ENCODE peak calls at places on chromosomes 6 and 20, in nine cellular contexts. W is AG04450, M is ascending aorta, L is psoas muscle, K is brain microvascular endothelial cell, Q is Calu3, T is SK-N-SH, R is progenitor cell of endocrine pancreas, G is GM12865. H is an unnamed sample.

GRCh38 chr20:35369804-35370203 is 42.0 kb downstream of the UQCC1 start:
- DNase-seq in W (peak; percentile 26), M (no peak), L (no peak), K (peak; percentile 61), Q (no peak), T (no peak), R (no peak), G (no peak), H (peak; percentile 32)

GRCh38 chr20:56826971-56827645 is 198.0 kb downstream of the TFAP2C start:
- DNase-seq in W (no peak), M (no peak), L (peak; percentile 24), K (peak; percentile 12), Q (no peak), T (no peak), R (no peak), G (no peak), H (peak; percentile 96)

GRCh38 chr20:24608926-24609667 is 139.7 kb downstream of the SYNDIG1 start:
- DNase-seq in W (no peak), M (no peak), L (no peak), K (no peak), Q (no peak), T (no peak), R (no peak), G (peak; percentile 52), H (peak; percentile 46)

GRCh38 chr20:53386186-53386681 is 207.4 kb downstream of the ZNF217 start:
- DNase-seq in W (no peak), M (no peak), L (no peak), K (no peak), Q (no peak), T (no peak), R (no peak), G (no peak), H (no peak)

GRCh38 chr6:61200444-61200843 is 1085.6 kb downstream of the KHDRBS2 start:
- DNase-seq in W (no peak), M (no peak), L (no peak), K (no peak), Q (no peak), T (no peak), R (no peak), G (no peak), H (no peak)

GRCh38 chr6:165480916-165481315 is 171.5 kb upstream of the C6orf118 start:
- DNase-seq in W (no peak), M (no peak), L (no peak), K (no peak), Q (no peak), T (no peak), R (no peak), G (no peak), H (no peak)

GRCh38 chr20:38021373-38021772 is 11.9 kb downstream of the TTI1 start:
- DNase-seq in W (no peak), M (no peak), L (no peak), K (no peak), Q (no peak), T (no peak), R (no peak), G (no peak), H (no peak)

GRCh38 chr6:150907385-150907784 is 41.9 kb downstream of the MTHFD1L start:
- DNase-seq in W (no peak), M (no peak), L (no peak), K (no peak), Q (no peak), T (no peak), R (no peak), G (no peak), H (no peak)

GRCh38 chr20:37920679-37921322 is 17.9 kb downstream of the VSTM2L start:
- DNase-seq in W (no peak), M (no peak), L (no peak), K (no peak), Q (no peak), T (peak; percentile 75), R (no peak), G (peak; percentile 52), H (no peak)

GRCh38 chr6:97293198-97293696 is 10.2 kb upstream of the MMS22L start:
- DNase-seq in W (no peak), M (no peak), L (no peak), K (no peak), Q (no peak), T (no peak), R (no peak), G (no peak), H (no peak)

GRCh38 chr6:156167289-156168076 is 609.7 kb upstream of the ARID1B start:
- DNase-seq in W (peak; percentile 26), M (no peak), L (no peak), K (peak; percentile 22), Q (no peak), T (no peak), R (no peak), G (no peak), H (no peak)

GRCh38 chr6:157558487-157559200 is 177.7 kb downstream of the ZDHHC14 start:
- DNase-seq in W (no peak), M (no peak), L (no peak), K (no peak), Q (no peak), T (no peak), R (no peak), G (peak; percentile 42), H (no peak)

GRCh38 chr20:18165553-18165952 is 27.9 kb downstream of the KAT14 start:
- DNase-seq in W (no peak), M (no peak), L (no peak), K (peak; percentile 47), Q (no peak), T (no peak), R (no peak), G (no peak), H (no peak)

GRCh38 chr20:62159835-62160234 is 16.3 kb downstream of the SS18L1 start:
- DNase-seq in W (no peak), M (no peak), L (no peak), K (no peak), Q (peak; percentile 72), T (no peak), R (no peak), G (peak; percentile 79), H (no peak)

GRCh38 chr20:51008718-51009117 is 14.2 kb downstream of the KCNG1 start:
- DNase-seq in W (no peak), M (no peak), L (no peak), K (no peak), Q (no peak), T (no peak), R (no peak), G (no peak), H (no peak)

GRCh38 chr6:39347201-39347600 is 24.7 kb upstream of the KCNK16 start:
- DNase-seq in W (no peak), M (no peak), L (no peak), K (no peak), Q (no peak), T (no peak), R (no peak), G (no peak), H (no peak)

GRCh38 chr6:116101298-116101718 is 655 bp downstream of the NT5DC1 start:
- DNase-seq in W (no peak), M (no peak), L (no peak), K (no peak), Q (no peak), T (no peak), R (no peak), G (no peak), H (no peak)

GRCh38 chr6:116102856-116103255 is 2.2 kb downstream of the NT5DC1 start:
- DNase-seq in W (no peak), M (no peak), L (no peak), K (no peak), Q (no peak), T (no peak), R (no peak), G (peak; percentile 48), H (no peak)

GRCh38 chr6:116101790-116102189 is 1.1 kb downstream of the NT5DC1 start:
- DNase-seq in W (no peak), M (no peak), L (no peak), K (no peak), Q (no peak), T (no peak), R (no peak), G (peak; percentile 26), H (no peak)

GRCh38 chr6:116099036-116099435 is 1.6 kb upstream of the NT5DC1 start:
- DNase-seq in W (no peak), M (no peak), L (no peak), K (no peak), Q (no peak), T (no peak), R (no peak), G (no peak), H (no peak)

DNA sequence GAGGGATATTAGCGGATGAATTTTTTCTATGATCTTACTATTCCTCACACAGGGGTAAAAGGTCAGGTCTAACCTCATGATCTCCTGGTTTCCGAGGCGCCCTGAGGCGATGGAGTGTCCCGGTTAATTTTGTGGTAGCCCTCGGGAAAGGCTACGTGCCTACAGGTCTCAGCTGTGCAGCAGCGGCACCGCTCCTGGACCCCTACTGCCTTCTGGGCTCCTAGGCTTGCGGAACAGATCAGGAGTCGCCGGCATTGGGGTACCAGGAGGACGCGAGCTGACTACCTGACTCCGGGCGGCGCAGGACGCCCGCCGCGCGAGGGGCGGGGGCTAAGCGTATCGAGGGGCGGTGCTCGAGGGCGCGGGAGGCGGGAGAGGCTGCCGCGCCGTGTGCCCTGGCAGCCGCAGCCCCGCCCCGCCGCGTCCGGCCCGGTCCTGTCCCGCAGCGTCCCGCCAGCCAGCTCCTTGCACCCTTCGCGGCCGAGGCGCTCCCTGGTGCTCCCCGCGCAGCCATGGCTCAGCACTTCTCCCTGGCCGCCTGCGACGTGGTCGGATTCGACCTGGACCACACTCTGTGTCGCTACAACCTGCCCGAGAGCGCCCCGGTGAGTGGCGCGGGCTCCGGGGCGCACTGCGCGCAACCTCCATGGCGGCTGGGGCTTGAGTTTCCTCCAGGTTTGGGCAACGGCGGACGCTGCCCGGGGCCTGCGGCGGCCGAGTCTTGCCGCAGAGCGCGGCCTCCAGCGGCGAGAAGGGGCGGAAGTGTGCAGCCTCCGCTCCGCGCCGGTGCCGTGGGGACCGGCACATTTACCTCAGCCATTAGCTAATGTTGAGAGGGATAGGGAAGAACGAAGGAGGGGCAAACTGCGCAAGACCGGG is at the start of gene NT5DC1:
- DNase-seq in W (no peak), M (peak; percentile 58), L (peak; percentile 87), K (peak; percentile 60), Q (peak; percentile 91), T (peak; percentile 95), R (peak; percentile 72), G (peak; percentile 94), H (no peak)
- TF ChIP-seq CTCF in W (peak; percentile 31), M (peak; percentile 34), L (peak; percentile 54), K (peak; percentile 39), Q (peak; percentile 26), T (peak; percentile 43), R (peak; percentile 52), G (peak; percentile 34), H (no peak)

GRCh38 chr6:12482386-12482785 is 192.2 kb downstream of the EDN1 start:
- DNase-seq in W (no peak), M (no peak), L (no peak), K (no peak), Q (no peak), T (no peak), R (no peak), G (no peak), H (no peak)
- TF ChIP-seq CTCF in W (peak; percentile 32), M (no peak), L (no peak), K (peak; percentile 30), Q (no peak), T (peak; percentile 39), R (peak; percentile 37), G (peak; percentile 21), H (peak; percentile 5)

GRCh38 chr6:90631046-90631445 is 44.2 kb upstream of the MAP3K7 start:
- DNase-seq in W (no peak), M (no peak), L (no peak), K (no peak), Q (no peak), T (no peak), R (no peak), G (no peak), H (no peak)
- TF ChIP-seq CTCF in W (no peak), M (no peak), L (no peak), K (no peak), Q (no peak), T (peak; percentile 46), R (no peak), G (no peak), H (no peak)

GRCh38 chr6:139164001-139164400 is 29.1 kb downstream of the HECA start:
- DNase-seq in W (no peak), M (no peak), L (no peak), K (no peak), Q (no peak), T (no peak), R (no peak), G (no peak), H (no peak)
- TF ChIP-seq CTCF in W (peak; percentile 19), M (no peak), L (no peak), K (peak; percentile 38), Q (no peak), T (no peak), R (no peak), G (no peak), H (no peak)